ENCODE peak calls at places on chromosomes 16 and 17, in six cellular contexts. N, Z, K, U, Q and V are unnamed samples.

GRCh38 chr16:48318630-48319029 is 66.6 kb downstream of the SIAH1 start:
- DNase-seq in N (peak), Z (no peak), K (no peak), U (peak), Q (no peak), V (no peak)

GRCh38 chr16:69936252-69936651 is 14.9 kb upstream of the CLEC18A start:
- DNase-seq in N (no peak), Z (no peak), K (no peak), U (no peak), Q (no peak), V (no peak)

GRCh38 chr17:76191891-76192290 is 48.4 kb downstream of the RNF157 start:
- DNase-seq in N (no peak), Z (no peak), K (no peak), U (no peak), Q (no peak), V (no peak)

GRCh38 chr17:67689534-67690177 is 28.1 kb upstream of the NOL11 start:
- DNase-seq in N (no peak), Z (peak), K (peak), U (peak), Q (peak), V (peak)

GRCh38 chr16:16982614-16983013 is 488.1 kb downstream of the XYLT1 start:
- DNase-seq in N (no peak), Z (no peak), K (no peak), U (no peak), Q (no peak), V (no peak)

GRCh38 chr17:17493986-17494466 is 2.2 kb downstream of the RASD1 start:
- DNase-seq in N (no peak), Z (no peak), K (no peak), U (no peak), Q (no peak), V (no peak)

GRCh38 chr16:85729907-85730465 is 20.9 kb downstream of the C16orf74 start:
- DNase-seq in N (no peak), Z (no peak), K (no peak), U (peak), Q (no peak), V (no peak)

GRCh38 chr16:82197540-82198240 is 27.7 kb upstream of the MPHOSPH6 start:
- DNase-seq in N (no peak), Z (no peak), K (no peak), U (no peak), Q (no peak), V (no peak)

GRCh38 chr17:48825446-48826381 is 5.1 kb upstream of the CALCOCO2 start:
- DNase-seq in N (no peak), Z (no peak), K (no peak), U (no peak), Q (no peak), V (no peak)

GRCh38 chr17:30555942-30556341 is 78.7 kb downstream of the GOSR1 start:
- DNase-seq in N (no peak), Z (no peak), K (no peak), U (no peak), Q (no peak), V (no peak)

GRCh38 chr16:69077251-69077650 is 28.2 kb upstream of the HAS3 start:
- DNase-seq in N (no peak), Z (peak), K (no peak), U (no peak), Q (no peak), V (no peak)

GRCh38 chr17:82134101-82134500 is 36.1 kb upstream of the FASN start:
- DNase-seq in N (no peak), Z (no peak), K (no peak), U (no peak), Q (no peak), V (peak)

GRCh38 chr17:47649972-47650524 is 329 bp downstream of the KPNB1 start:
- DNase-seq in N (no peak), Z (no peak), K (no peak), U (no peak), Q (peak), V (no peak)

GRCh38 chr17:16428098-16428882 is 12.9 kb downstream of the TRPV2 start:
- DNase-seq in N (peak), Z (no peak), K (peak), U (peak), Q (peak), V (peak)

GRCh38 chr16:46894011-46894672 is 10.0 kb downstream of the GPT2 start:
- DNase-seq in N (no peak), Z (no peak), K (no peak), U (no peak), Q (no peak), V (no peak)

GRCh38 chr17:42097691-42098661 is at the start of gene ZNF385C:
- DNase-seq in N (peak), Z (no peak), K (no peak), U (no peak), Q (no peak), V (peak)

GRCh38 chr17:81295678-81296381 is 723 bp upstream of the SLC38A10 start:
- DNase-seq in N (peak), Z (peak), K (peak), U (peak), Q (peak), V (peak)

DNA sequence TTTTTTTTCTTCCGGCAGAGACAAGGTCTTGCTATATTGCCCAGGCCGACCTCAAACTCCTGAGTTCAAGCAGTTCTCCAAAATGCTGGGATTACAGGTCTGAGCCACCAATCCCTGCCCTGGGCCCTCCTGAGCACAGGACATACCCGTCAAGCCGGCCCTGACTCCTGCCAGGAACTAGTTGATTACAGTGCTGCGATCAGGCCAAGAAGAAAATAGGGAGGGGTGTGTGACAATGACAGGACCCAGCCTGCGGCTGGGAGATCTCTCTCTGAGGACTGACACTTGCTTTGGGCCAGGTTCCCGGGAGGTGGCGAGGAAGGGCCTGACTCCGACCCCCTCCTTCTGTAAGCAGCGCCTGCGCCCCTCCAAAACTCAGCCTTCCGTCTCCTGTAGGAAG is 276.6 kb downstream of the MRTFB start:
- DNase-seq in N (no peak), Z (no peak), K (no peak), U (no peak), Q (no peak), V (no peak)
- TF ChIP-seq MAX in N (no peak), Z (no peak), K (no peak), U (no peak), Q (no peak), V (no peak)

GRCh38 chr17:78920528-78920927 is 4.7 kb downstream of the TIMP2 start:
- DNase-seq in N (no peak), Z (no peak), K (peak), U (no peak), Q (no peak), V (no peak)
- TF ChIP-seq MAX in N (no peak), Z (no peak), K (no peak), U (no peak), Q (no peak), V (no peak)

DNA sequence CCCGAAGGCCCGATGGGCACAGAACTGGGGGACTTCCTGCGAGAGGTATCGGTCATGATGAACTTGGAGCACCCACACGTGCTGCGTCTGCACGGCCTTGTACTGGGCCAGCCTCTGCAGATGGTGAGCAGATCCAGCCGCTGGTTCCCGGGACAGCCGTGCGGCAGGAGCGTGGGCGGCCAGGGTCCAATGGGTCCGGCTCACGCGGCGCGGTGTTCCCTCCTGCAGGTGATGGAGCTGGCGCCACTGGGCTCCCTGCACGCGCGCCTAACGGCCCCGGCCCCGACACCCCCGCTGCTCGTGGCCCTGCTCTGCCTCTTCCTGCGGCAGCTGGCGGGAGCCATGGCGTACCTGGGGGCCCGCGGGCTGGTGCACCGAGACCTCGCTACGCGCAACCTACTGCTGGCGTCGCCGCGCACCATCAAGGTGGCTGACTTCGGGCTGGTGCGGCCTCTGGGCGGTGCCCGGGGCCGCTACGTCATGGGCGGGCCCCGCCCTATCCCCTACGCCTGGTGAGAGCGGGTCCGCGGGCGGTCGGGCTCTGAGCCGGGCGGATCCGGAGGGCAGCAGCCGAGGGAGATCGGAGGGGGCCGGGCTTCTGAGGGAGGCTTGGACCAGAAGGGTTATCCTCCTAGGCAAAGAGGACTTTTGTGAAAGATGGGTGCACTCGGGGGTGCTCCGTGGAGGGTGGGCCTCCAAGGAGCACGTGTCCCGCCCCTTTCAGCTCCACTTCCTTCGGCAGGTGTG is 3.0 kb downstream of the TNK1 start:
- DNase-seq in N (peak), Z (no peak), K (no peak), U (no peak), Q (no peak), V (peak)
- TF ChIP-seq MAX in N (peak), Z (no peak), K (no peak), U (no peak), Q (no peak), V (no peak)

GRCh38 chr17:71975998-71976649 is 144.7 kb upstream of the SOX9 start:
- DNase-seq in N (peak), Z (no peak), K (no peak), U (peak), Q (peak), V (peak)
- TF ChIP-seq MAX in N (no peak), Z (no peak), K (no peak), U (no peak), Q (peak), V (no peak)

GRCh38 chr17:28193241-28193640 is 125.8 kb upstream of the TMEM97 start:
- DNase-seq in N (no peak), Z (no peak), K (no peak), U (peak), Q (no peak), V (no peak)

GRCh38 chr17:28187931-28188330 is 131.1 kb upstream of the TMEM97 start:
- DNase-seq in N (no peak), Z (no peak), K (no peak), U (no peak), Q (no peak), V (no peak)

GRCh38 chr17:28188841-28189263 is 130.1 kb upstream of the TMEM97 start:
- DNase-seq in N (no peak), Z (no peak), K (no peak), U (no peak), Q (no peak), V (peak)

GRCh38 chr17:28191018-28191417 is 128.0 kb upstream of the TMEM97 start:
- DNase-seq in N (no peak), Z (no peak), K (no peak), U (no peak), Q (no peak), V (no peak)

GRCh38 chr17:28189667-28190066 is 129.3 kb upstream of the TMEM97 start:
- DNase-seq in N (no peak), Z (no peak), K (no peak), U (no peak), Q (no peak), V (no peak)
- TF ChIP-seq MAX in N (no peak), Z (no peak), K (no peak), U (no peak), Q (no peak), V (no peak)

GRCh38 chr16:24151482-24151939 is 104.6 kb upstream of the CACNG3 start:
- DNase-seq in N (no peak), Z (no peak), K (no peak), U (no peak), Q (no peak), V (no peak)
- TF ChIP-seq MAX in N (no peak), Z (no peak), K (no peak), U (no peak), Q (no peak), V (no peak)

GRCh38 chr16:66712512-66712911 is 16.0 kb upstream of the CMTM4 start:
- DNase-seq in N (no peak), Z (no peak), K (no peak), U (no peak), Q (no peak), V (no peak)
- TF ChIP-seq MAX in N (no peak), Z (no peak), K (no peak), U (no peak), Q (no peak), V (no peak)

GRCh38 chr17:7094661-7095064 is 14.6 kb upstream of the CLEC10A start:
- DNase-seq in N (no peak), Z (no peak), K (no peak), U (no peak), Q (no peak), V (no peak)
- TF ChIP-seq MAX in N (no peak), Z (no peak), K (no peak), U (no peak), Q (no peak), V (no peak)